ENCODE peak calls at places on chromosomes 3 and 15, in five cellular contexts. A is K562, G is MM.1S, H is WERI-Rb-1, S is heart right ventricle. K is an unnamed sample.

GRCh38 chr3:185555948-185556347 is 3.6 kb upstream of the LIPH start:
- DNase-seq in A (no peak), G (no peak), H (no peak), S (no peak), K (no peak)

GRCh38 chr15:93829115-93829849 is 402.1 kb upstream of the MCTP2 start:
- DNase-seq in A (no peak), G (no peak), H (no peak), S (no peak), K (peak)

GRCh38 chr3:121942116-121942786 is 48.0 kb downstream of the SLC15A2 start:
- DNase-seq in A (no peak), G (no peak), H (no peak), S (no peak), K (no peak)

GRCh38 chr15:98943609-98944111 is 63.9 kb downstream of the PGPEP1L start:
- DNase-seq in A (no peak), G (no peak), H (no peak), S (peak), K (peak)

GRCh38 chr3:164903820-164904451 is 174.4 kb downstream of the SI start:
- DNase-seq in A (no peak), G (no peak), H (no peak), S (no peak), K (no peak)

GRCh38 chr15:60889006-60889405 is 340.1 kb downstream of the RORA start:
- DNase-seq in A (no peak), G (no peak), H (no peak), S (no peak), K (no peak)

GRCh38 chr15:64460737-64461576 is 579 bp downstream of the ZNF609 start:
- DNase-seq in A (peak), G (peak), H (peak), S (peak), K (peak)

GRCh38 chr3:101011086-101011485 is 17.9 kb upstream of the ABI3BP start:
- DNase-seq in A (no peak), G (no peak), H (no peak), S (no peak), K (peak)

GRCh38 chr3:148791296-148791695 is 36.3 kb upstream of the CPB1 start:
- DNase-seq in A (no peak), G (no peak), H (peak), S (no peak), K (no peak)

GRCh38 chr15:92922405-92923002 is 22.4 kb downstream of the CHD2 start:
- DNase-seq in A (no peak), G (no peak), H (no peak), S (no peak), K (no peak)

GRCh38 chr3:40780341-40780800 is 255.6 kb downstream of the ZNF621 start:
- DNase-seq in A (peak), G (no peak), H (no peak), S (peak), K (peak)

GRCh38 chr3:119304201-119304713 is 10.1 kb downstream of the ARHGAP31 start:
- DNase-seq in A (no peak), G (no peak), H (no peak), S (no peak), K (peak)

GRCh38 chr3:2993719-2994118 is 116.5 kb downstream of the IL5RA start:
- DNase-seq in A (no peak), G (no peak), H (no peak), S (no peak), K (no peak)

GRCh38 chr15:76391309-76391708 is 54.7 kb downstream of the ISL2 start:
- DNase-seq in A (no peak), G (no peak), H (no peak), S (no peak), K (no peak)

GRCh38 chr15:95329362-95329761 is 1001.1 kb upstream of the NR2F2 start:
- DNase-seq in A (no peak), G (no peak), H (no peak), S (no peak), K (no peak)

GRCh38 chr15:95327661-95328060 is 1002.8 kb upstream of the NR2F2 start:
- DNase-seq in A (no peak), G (no peak), H (no peak), S (no peak), K (no peak)

GRCh38 chr15:95325763-95326688 is 1004.5 kb upstream of the NR2F2 start:
- DNase-seq in A (no peak), G (no peak), H (no peak), S (no peak), K (no peak)

GRCh38 chr15:95326689-95327525 is 1003.6 kb upstream of the NR2F2 start:
- DNase-seq in A (no peak), G (no peak), H (peak), S (peak), K (no peak)

GRCh38 chr15:95328559-95328958 is 1001.9 kb upstream of the NR2F2 start:
- DNase-seq in A (no peak), G (no peak), H (no peak), S (no peak), K (no peak)
- H3K4me3 ChIP-seq in A (no peak), G (no peak), H (no peak), S (no peak), K (no peak)

GRCh38 chr3:61932499-61932898 is 371.1 kb downstream of the PTPRG start:
- DNase-seq in A (no peak), G (no peak), H (no peak), S (no peak), K (no peak)

GRCh38 chr3:61935819-61936218 is 374.4 kb downstream of the PTPRG start:
- DNase-seq in A (no peak), G (no peak), H (no peak), S (no peak), K (no peak)

GRCh38 chr3:61938878-61939549 is 377.6 kb downstream of the PTPRG start:
- DNase-seq in A (no peak), G (no peak), H (no peak), S (no peak), K (no peak)

GRCh38 chr3:61940241-61940640 is 378.9 kb downstream of the PTPRG start:
- DNase-seq in A (no peak), G (no peak), H (no peak), S (no peak), K (no peak)

GRCh38 chr3:61936344-61936937 is 375.1 kb downstream of the PTPRG start:
- DNase-seq in A (peak), G (peak), H (peak), S (no peak), K (no peak)
- TF ChIP-seq CTCF in A (peak), G (peak), H (peak), S (peak), K (peak)

GRCh38 chr3:72820405-72820804 is 27.8 kb downstream of the SHQ1 start:
- DNase-seq in A (no peak), G (no peak), H (no peak), S (no peak), K (peak)
- H3K4me3 ChIP-seq in A (no peak), G (no peak), H (no peak), S (no peak), K (no peak)

GRCh38 chr3:44782891-44783290 is 21.3 kb downstream of the KIF15 start:
- DNase-seq in A (no peak), G (no peak), H (peak), S (no peak), K (no peak)
- TF ChIP-seq CTCF in A (no peak), G (no peak), H (no peak), S (no peak), K (no peak)

K was measured in AG10803.